ENCODE peak calls at places on chromosomes 12 and 14, in four cellular contexts. S is retinal pigment epithelial cell, W is endodermal cell, L is heart left ventricle. I is an unnamed sample.

GRCh38 chr14:62039871-62040270 is 277.7 kb downstream of the SNAPC1 start:
- DNase-seq in L (no peak), W (no peak), S (no peak), I (no peak)

GRCh38 chr14:69088523-69089445 is 64.1 kb downstream of the DCAF5 start:
- DNase-seq in S (no peak), W (no peak), L (no peak), I (no peak)

GRCh38 chr12:47949441-47950341 is 13.7 kb upstream of the TMEM106C start:
- DNase-seq in S (no peak), W (peak; percentile 96), L (peak; percentile 83), I (peak; percentile 79)

GRCh38 chr12:76080729-76081415 is 3.6 kb downstream of the NAP1L1 start:
- DNase-seq in L (no peak), W (peak; percentile 70), S (no peak), I (no peak)

GRCh38 chr12:78560633-78561032 is 303.9 kb upstream of the SYT1 start:
- DNase-seq in S (no peak), L (no peak), W (no peak), I (no peak)

GRCh38 chr14:73829526-73830431 is 21.9 kb upstream of the PTGR2 start:
- DNase-seq in L (no peak), S (no peak), W (no peak), I (peak; percentile 43)

GRCh38 chr12:106131671-106132070 is 7.1 kb downstream of the NUAK1 start:
- DNase-seq in S (no peak), L (no peak), W (peak; percentile 75), I (no peak)

GRCh38 chr12:109926488-109927210 is 26.6 kb downstream of the TCHP start:
- DNase-seq in W (no peak), S (no peak), L (no peak), I (no peak)

GRCh38 chr12:56484566-56484965 is 3.4 kb downstream of the GLS2 start:
- DNase-seq in S (no peak), L (no peak), W (no peak), I (no peak)

GRCh38 chr12:22529281-22530060 is 14.9 kb downstream of the C2CD5 start:
- DNase-seq in S (no peak), L (no peak), W (no peak), I (no peak)

GRCh38 chr12:63865448-63865847 is 20.9 kb downstream of the SRGAP1 start:
- DNase-seq in S (no peak), L (no peak), W (no peak), I (no peak)

GRCh38 chr12:19972325-19973288 is 395.7 kb upstream of the PDE3A start:
- DNase-seq in W (no peak), S (no peak), L (no peak), I (no peak)

GRCh38 chr12:1607940-1608782 is 13.8 kb upstream of the FBXL14 start:
- DNase-seq in L (no peak), S (no peak), W (no peak), I (no peak)

GRCh38 chr14:63273717-63274673 is 44.7 kb downstream of the GPHB5 start:
- DNase-seq in S (no peak), L (peak; percentile 42), W (no peak), I (peak; percentile 46)

GRCh38 chr12:94147991-94148840 is at the start of gene PLXNC1:
- DNase-seq in L (peak; percentile 67), W (peak; percentile 88), S (no peak), I (peak; percentile 68)

GRCh38 chr12:87344699-87345098 is 684.5 kb downstream of the C12orf50 start:
- DNase-seq in W (no peak), L (no peak), S (no peak), I (no peak)

GRCh38 chr12:131982041-131982440 is 32.3 kb downstream of the EP400 start:
- DNase-seq in L (no peak), W (peak; percentile 33), S (no peak), I (no peak)

GRCh38 chr14:31945074-31945613 is 132.0 kb upstream of the ARHGAP5 start:
- DNase-seq in L (no peak), W (no peak), S (no peak), I (no peak)

GRCh38 chr14:102969060-102969791 is 46.8 kb downstream of the AMN start:
- DNase-seq in L (no peak), W (no peak), S (no peak), I (no peak)

GRCh38 chr12:94873368-94874085 is 130.0 kb downstream of the NDUFA12 start:
- DNase-seq in S (no peak), W (peak; percentile 80), L (peak; percentile 35), I (no peak)

GRCh38 chr12:71504471-71504852 is 64.9 kb downstream of the LGR5 start:
- DNase-seq in L (peak; percentile 28), W (no peak), S (no peak), I (no peak)

GRCh38 chr12:45989277-45989856 is 1.0 kb downstream of the SCAF11 start:
- DNase-seq in S (no peak), W (no peak), L (no peak), I (peak; percentile 76)

GRCh38 chr14:54322668-54323380 is 74.0 kb upstream of the CDKN3 start:
- DNase-seq in W (no peak), L (peak; percentile 65), S (no peak), I (no peak)

GRCh38 chr14:105198588-105198987 is 17.5 kb upstream of the NUDT14 start:
- DNase-seq in S (no peak), W (peak; percentile 63), L (no peak), I (no peak)

GRCh38 chr12:115617391-115617790 is 660.1 kb downstream of the MED13L start:
- DNase-seq in W (peak; percentile 79), S (no peak), L (no peak), I (no peak)

GRCh38 chr12:509494-509893 is 49.8 kb downstream of the B4GALNT3 start:
- DNase-seq in S (no peak), W (peak; percentile 91), L (peak; percentile 30), I (peak; percentile 57)

GRCh38 chr12:52395761-52396434 is 10.2 kb downstream of the KRT82 start:
- DNase-seq in L (no peak), S (no peak), W (peak; percentile 99), I (no peak)

GRCh38 chr12:47736877-47737676 is 11.8 kb upstream of the ENDOU start:
- DNase-seq in L (peak; percentile 96), S (no peak), W (no peak), I (peak; percentile 87)

GRCh38 chr12:13171921-13172859 is 24.3 kb upstream of the EMP1 start:
- DNase-seq in L (no peak), W (peak; percentile 90), S (no peak), I (peak; percentile 29)

GRCh38 chr12:52579468-52580450 is 6.1 kb upstream of the KRT74 start:
- DNase-seq in S (no peak), L (no peak), W (no peak), I (no peak)

GRCh38 chr12:75943730-75944096 is 87.9 kb downstream of the PHLDA1 start:
- DNase-seq in S (no peak), W (no peak), L (no peak), I (no peak)

GRCh38 chr14:69865701-69866365 is 13.4 kb upstream of the SMOC1 start:
- DNase-seq in S (no peak), W (no peak), L (no peak), I (no peak)

GRCh38 chr14:40656301-40656700 is 950.4 kb upstream of the LRFN5 start:
- DNase-seq in L (no peak), W (no peak), S (no peak), I (no peak)

GRCh38 chr12:93122569-93123091 is 193.5 kb upstream of the EEA1 start:
- DNase-seq in W (no peak), L (no peak), S (no peak), I (peak; percentile 57)

GRCh38 chr14:36646664-36647416 is 14.8 kb upstream of the PAX9 start:
- DNase-seq in L (no peak), W (peak; percentile 83), S (no peak), I (no peak)

GRCh38 chr12:132610896-132611602 is 667 bp upstream of the LRCOL1 start:
- DNase-seq in W (no peak), S (no peak), L (no peak), I (no peak)

GRCh38 chr12:54418441-54419087 is 502 bp downstream of the ITGA5 start:
- DNase-seq in L (no peak), S (no peak), W (no peak), I (no peak)

GRCh38 chr14:38113546-38113945 is 94.2 kb upstream of the SSTR1 start:
- DNase-seq in W (no peak), S (no peak), L (no peak), I (no peak)

DNA sequence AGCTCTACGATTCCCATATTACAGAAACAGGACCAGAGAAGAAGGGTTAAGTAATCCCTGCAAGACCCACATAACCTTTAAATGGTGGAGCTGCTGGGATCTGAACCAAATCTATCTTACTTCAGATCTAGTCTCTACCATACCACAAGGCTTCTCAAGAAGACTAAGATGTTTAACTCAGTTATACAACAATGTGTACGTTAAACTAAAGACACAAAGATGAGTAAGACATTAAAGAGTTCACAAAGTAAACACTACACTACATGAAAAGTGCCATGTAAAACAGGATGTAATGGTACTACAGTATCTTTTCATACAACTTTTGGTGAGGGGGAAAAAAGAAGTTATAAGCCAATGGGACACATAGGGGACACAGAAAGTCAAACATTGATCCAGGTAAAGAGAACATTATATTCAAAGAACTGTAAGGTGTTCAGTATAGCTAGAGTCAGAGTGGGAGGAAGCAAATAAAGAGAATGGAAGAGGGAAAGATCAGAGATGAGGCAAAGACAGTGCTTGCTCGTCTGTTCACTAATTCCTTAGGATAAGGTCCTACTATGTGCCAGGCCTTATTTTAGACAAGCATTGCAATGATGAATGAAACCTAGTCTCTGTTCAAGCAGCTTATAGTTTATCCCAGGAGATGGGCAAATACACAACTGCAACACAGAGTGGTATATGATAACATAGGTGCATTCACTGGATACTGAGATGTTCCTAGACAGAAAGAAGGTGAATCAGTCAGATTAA is 7.7 kb downstream of the TMED10 start:
- DNase-seq in L (no peak), W (no peak), S (no peak), I (no peak)
- TF ChIP-seq CTCF in L (no peak), W (no peak), S (no peak), I (no peak)

GRCh38 chr14:66395300-66395699 is 90.9 kb upstream of the CCDC196 start:
- DNase-seq in L (no peak), W (peak; percentile 49), S (no peak), I (no peak)
- TF ChIP-seq CTCF in L (no peak), W (peak; percentile 52), S (no peak), I (no peak)

DNA sequence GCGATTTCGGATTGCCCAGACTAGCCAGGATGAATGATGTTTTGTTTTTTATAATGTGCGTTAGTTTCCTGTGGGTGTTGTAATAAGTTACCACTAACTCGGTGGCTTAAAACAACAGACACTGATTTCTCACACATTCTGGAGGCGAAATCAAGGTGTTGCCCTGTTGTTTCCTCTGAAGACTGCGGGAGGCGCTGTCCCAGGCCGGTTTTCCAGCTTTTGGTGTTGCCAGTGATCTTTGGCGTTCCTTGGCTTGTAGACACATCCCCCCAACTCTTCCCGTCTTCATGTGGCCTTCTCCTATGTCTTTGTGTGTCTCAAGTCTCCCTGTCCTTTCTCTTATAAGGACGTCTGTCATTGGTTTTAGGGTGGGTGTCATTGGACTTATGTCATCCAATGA is 267.7 kb downstream of the AACS start:
- DNase-seq in W (peak; percentile 79), L (no peak), S (no peak), I (no peak)
- TF ChIP-seq CTCF in W (peak; percentile 70), L (no peak), S (peak; percentile 12), I (no peak)

GRCh38 chr12:124498870-124499753 is 68.3 kb downstream of the NCOR2 start:
- DNase-seq in L (no peak), S (no peak), W (no peak), I (no peak)
- TF ChIP-seq CTCF in L (no peak), S (peak; percentile 45), W (peak; percentile 38), I (no peak)

I was measured in lung.